ENCODE peak calls at places on chromosomes 11 and 22, in eight cellular contexts. S, I, Y, W, P, C, J and E are unnamed samples.
A peak's percentile ranks its signal among the peaks of the same experiment; 100 is the strongest.

GRCh38 chr11:72036687-72037086 is 38.0 kb downstream of the IL18BP start:
- DNase-seq in S (no peak), I (no peak), Y (no peak), W (no peak), P (no peak), C (no peak), J (no peak), E (no peak)

GRCh38 chr11:62266558-62266957 is 3.4 kb upstream of the SCGB2A2 start:
- DNase-seq in S (no peak), I (no peak), Y (no peak), W (no peak), P (peak; percentile 3), C (no peak), J (no peak), E (no peak)

GRCh38 chr22:48745842-48746788 is 1081.6 kb downstream of the BRD1 start:
- DNase-seq in S (no peak), I (no peak), Y (no peak), W (no peak), P (no peak), C (no peak), J (peak; percentile 3), E (no peak)

GRCh38 chr11:8019671-8020597 is 32.8 kb downstream of the EIF3F start:
- DNase-seq in S (peak; percentile 50), I (peak; percentile 36), Y (no peak), W (no peak), P (peak; percentile 5), C (peak; percentile 32), J (peak; percentile 17), E (peak; percentile 40)

GRCh38 chr11:61098778-61099177 is 3.5 kb upstream of the CD5 start:
- DNase-seq in S (no peak), I (no peak), Y (no peak), W (no peak), P (no peak), C (no peak), J (no peak), E (no peak)

GRCh38 chr11:3808846-3809623 is 675 bp downstream of the PGAP2 start:
- DNase-seq in S (peak; percentile 50), I (no peak), Y (no peak), W (peak; percentile 41), P (peak; percentile 77), C (peak; percentile 78), J (no peak), E (no peak)

GRCh38 chr11:10792385-10793068 is 16.2 kb downstream of the EIF4G2 start:
- DNase-seq in S (peak; percentile 81), I (peak; percentile 75), Y (peak; percentile 95), W (peak; percentile 19), P (peak; percentile 73), C (peak; percentile 89), J (peak; percentile 98), E (peak; percentile 98)

GRCh38 chr11:13834463-13834862 is 128.1 kb upstream of the SPON1 start:
- DNase-seq in S (no peak), I (no peak), Y (no peak), W (no peak), P (no peak), C (peak; percentile 11), J (peak; percentile 58), E (peak; percentile 47)

GRCh38 chr11:45580399-45580798 is 85.0 kb downstream of the CHST1 start:
- DNase-seq in S (peak; percentile 69), I (no peak), Y (no peak), W (no peak), P (peak; percentile 61), C (no peak), J (peak; percentile 71), E (no peak)

GRCh38 chr22:17065433-17065832 is 19.4 kb upstream of the IL17RA start:
- DNase-seq in S (no peak), I (no peak), Y (no peak), W (no peak), P (no peak), C (no peak), J (no peak), E (no peak)

GRCh38 chr22:37659066-37659896 is 758 bp downstream of the PDXP start:
- DNase-seq in S (no peak), I (peak; percentile 26), Y (peak; percentile 64), W (no peak), P (no peak), C (no peak), J (no peak), E (no peak)

GRCh38 chr11:131253142-131253884 is 117.1 kb upstream of the NTM start:
- DNase-seq in S (peak; percentile 69), I (no peak), Y (no peak), W (no peak), P (no peak), C (no peak), J (no peak), E (no peak)

GRCh38 chr22:42758929-42759629 is 38.4 kb upstream of the A4GALT start:
- DNase-seq in S (peak; percentile 83), I (peak; percentile 53), Y (no peak), W (no peak), P (peak; percentile 90), C (no peak), J (no peak), E (no peak)

GRCh38 chr11:110832080-110832479 is 119.8 kb upstream of the ARHGAP20 start:
- DNase-seq in S (no peak), I (no peak), Y (no peak), W (no peak), P (no peak), C (no peak), J (no peak), E (no peak)

GRCh38 chr11:70243912-70244652 is 26.4 kb upstream of the PPFIA1 start:
- DNase-seq in S (peak; percentile 47), I (no peak), Y (no peak), W (no peak), P (no peak), C (no peak), J (no peak), E (no peak)

GRCh38 chr11:17188675-17189074 is 19.1 kb downstream of the PIK3C2A start:
- DNase-seq in S (no peak), I (no peak), Y (no peak), W (no peak), P (peak; percentile 32), C (no peak), J (no peak), E (no peak)

GRCh38 chr22:47205081-47205491 is 442.6 kb downstream of the TBC1D22A start:
- DNase-seq in S (no peak), I (no peak), Y (no peak), W (no peak), P (no peak), C (no peak), J (no peak), E (no peak)

GRCh38 chr11:32435152-32435480 is 223 bp downstream of the WT1 start:
- DNase-seq in S (peak; percentile 75), I (no peak), Y (no peak), W (no peak), P (no peak), C (no peak), J (peak; percentile 19), E (no peak)

DNA sequence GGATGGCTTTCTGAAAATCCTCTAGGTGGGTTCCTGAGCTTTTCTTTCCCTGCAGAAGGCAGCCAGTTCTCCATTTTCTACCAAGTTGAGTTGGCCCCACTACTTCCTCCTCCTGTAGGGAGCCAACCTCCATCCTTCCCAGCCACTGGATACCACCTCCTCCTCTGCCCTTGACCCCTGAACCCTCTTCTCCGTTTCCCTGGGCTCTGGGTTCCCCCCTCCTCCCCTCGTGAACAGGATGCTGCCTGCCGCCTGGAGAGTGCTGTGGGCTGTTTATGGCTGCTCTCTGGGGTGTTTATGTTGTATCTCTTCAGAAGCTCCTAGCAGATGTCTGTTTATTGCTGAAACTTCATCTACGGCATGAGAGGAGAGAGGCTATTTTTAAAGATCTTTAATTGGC is 8.6 kb downstream of the MICAL2 start:
- DNase-seq in S (no peak), I (peak; percentile 48), Y (no peak), W (no peak), P (no peak), C (no peak), J (no peak), E (no peak)
- TF ChIP-seq CTCF in S (no peak), I (no peak), Y (no peak), W (no peak), P (peak; percentile 48), C (no peak), J (no peak), E (no peak)

DNA sequence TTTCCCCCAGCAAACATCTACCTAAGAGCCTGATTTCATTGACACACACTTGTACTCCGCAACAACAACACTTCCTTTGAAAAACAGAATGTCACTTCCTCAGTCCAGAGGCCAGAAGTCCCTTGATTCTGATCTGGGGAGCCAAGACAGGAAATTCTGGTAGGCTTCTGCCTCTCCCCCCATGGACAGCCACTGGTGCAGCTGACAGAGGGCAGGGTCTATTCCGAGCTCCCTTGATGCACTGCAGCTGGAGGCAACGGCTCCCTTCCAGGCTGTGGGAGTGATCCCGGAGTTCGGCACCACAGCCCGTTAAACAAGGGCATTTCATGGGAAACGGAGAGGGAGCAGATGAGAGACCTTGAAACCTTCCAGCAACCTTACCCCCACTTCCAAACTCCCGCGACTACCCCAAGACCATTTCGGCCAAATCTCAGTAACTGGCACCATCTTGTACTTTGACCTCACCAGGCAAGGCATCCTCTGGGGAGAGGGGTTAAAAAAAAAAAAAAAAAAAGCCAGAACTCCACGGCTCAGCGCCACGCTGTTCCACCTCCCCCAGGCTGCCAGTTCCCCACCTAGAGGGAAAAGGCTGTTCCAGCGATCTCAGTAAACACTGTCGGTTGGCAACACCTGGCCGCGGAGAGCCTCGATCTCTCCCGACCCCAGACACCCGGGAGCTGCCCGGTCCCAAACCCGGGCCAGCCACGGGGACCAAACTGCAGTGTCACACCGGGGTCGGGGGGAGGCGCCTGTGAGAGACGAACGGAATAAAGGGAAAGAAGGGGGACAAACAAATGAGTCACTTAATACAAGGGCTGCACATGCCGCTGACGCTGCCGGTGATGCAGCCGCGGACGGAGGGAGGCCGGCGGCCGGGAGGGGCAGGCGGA is 1.1 kb downstream of the GAB2 start:
- DNase-seq in S (peak; percentile 91), I (peak; percentile 84), Y (peak; percentile 89), W (no peak), P (peak; percentile 73), C (peak; percentile 84), J (peak; percentile 81), E (peak; percentile 88)
- TF ChIP-seq CTCF in S (peak; percentile 51), I (peak; percentile 43), Y (peak; percentile 51), W (peak; percentile 75), P (peak; percentile 35), C (peak; percentile 56), J (peak; percentile 69), E (peak; percentile 73)

DNA sequence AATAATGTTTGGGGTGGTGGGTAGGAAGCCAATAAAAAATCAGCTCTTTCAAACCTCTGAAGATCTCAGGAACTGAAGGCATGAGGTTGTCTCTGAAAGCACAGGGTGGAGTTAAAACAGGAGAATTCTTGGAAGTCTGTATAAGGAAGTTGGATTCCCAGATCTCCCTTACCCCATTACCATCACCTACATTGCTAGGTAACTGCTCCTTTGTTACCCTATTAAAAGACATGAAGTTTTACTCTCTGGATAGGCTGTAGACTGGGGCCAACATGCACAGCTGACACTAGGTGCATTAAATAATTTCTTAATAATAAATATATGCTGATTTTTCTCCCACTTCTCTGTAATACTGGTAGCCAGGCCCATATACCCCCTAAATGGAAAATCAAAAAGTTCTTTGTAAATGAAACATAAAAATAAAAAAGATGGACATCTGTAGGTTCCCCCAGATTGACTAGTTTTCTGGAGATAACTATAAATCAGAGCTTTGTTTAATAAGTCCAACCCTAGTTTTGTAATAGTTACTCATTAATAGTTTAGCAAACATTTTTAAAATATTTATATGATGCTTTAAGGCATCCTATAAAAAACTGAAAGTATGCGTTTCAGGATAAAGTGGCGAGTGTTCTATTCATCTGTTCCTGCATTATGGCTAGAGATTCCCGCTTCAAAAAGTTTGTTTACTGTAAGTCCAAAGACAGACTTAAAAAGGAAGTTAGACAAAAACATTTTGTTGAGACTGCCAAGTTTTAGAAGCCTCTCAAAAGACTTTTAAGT is 63.8 kb downstream of the KIF18A start:
- DNase-seq in S (no peak), I (no peak), Y (no peak), W (no peak), P (no peak), C (no peak), J (no peak), E (no peak)
- TF ChIP-seq CTCF in S (no peak), I (no peak), Y (no peak), W (no peak), P (no peak), C (no peak), J (no peak), E (no peak)

GRCh38 chr11:67698247-67698646 is 23.8 kb upstream of the ALDH3B2 start:
- DNase-seq in S (no peak), I (no peak), Y (no peak), W (no peak), P (peak; percentile 5), C (peak; percentile 34), J (no peak), E (no peak)
- TF ChIP-seq CTCF in S (no peak), I (no peak), Y (no peak), W (peak; percentile 43), P (peak; percentile 24), C (peak; percentile 31), J (no peak), E (no peak)